ENCODE peak calls at places on chromosome 4, in seven cellular contexts. N is Peyer's patch, C is upper lobe of left lung, U is thoracic aorta, G is uterus, Y is type B pancreatic cell, O is coronary artery. V is an unnamed sample.

GRCh38 chr4:163556169-163556568 is 61.7 kb downstream of the TMA16 start:
- DNase-seq in N (no peak), C (no peak), U (no peak), G (no peak), Y (no peak), O (no peak), V (no peak)

GRCh38 chr4:142547974-142548373 is 298.1 kb downstream of the INPP4B start:
- DNase-seq in N (no peak), C (no peak), U (no peak), G (no peak), Y (no peak), O (no peak), V (no peak)

GRCh38 chr4:55358668-55359067 is 12.6 kb downstream of the SRD5A3 start:
- DNase-seq in N (no peak), C (no peak), U (no peak), G (peak), Y (no peak), O (no peak), V (no peak)

GRCh38 chr4:47031713-47032404 is 492 bp downstream of the GABRB1 start:
- DNase-seq in N (no peak), C (no peak), U (no peak), G (no peak), Y (no peak), O (no peak), V (no peak)

GRCh38 chr4:156815717-156816319 is 155.8 kb downstream of the PDGFC start:
- DNase-seq in N (no peak), C (no peak), U (no peak), G (no peak), Y (no peak), O (no peak), V (no peak)

GRCh38 chr4:15451181-15451865 is 18.4 kb upstream of the CC2D2A start:
- DNase-seq in N (no peak), C (no peak), U (no peak), G (no peak), Y (no peak), O (no peak), V (no peak)

GRCh38 chr4:17817027-17817426 is 6.2 kb downstream of the NCAPG start:
- DNase-seq in N (no peak), C (no peak), U (no peak), G (no peak), Y (no peak), O (no peak), V (no peak)

GRCh38 chr4:87843936-87844335 is 11.2 kb downstream of the MEPE start:
- DNase-seq in N (no peak), C (peak), U (no peak), G (no peak), Y (no peak), O (no peak), V (no peak)

GRCh38 chr4:172838943-172839342 is 329.7 kb upstream of the GALNT7 start:
- DNase-seq in N (no peak), C (no peak), U (no peak), G (no peak), Y (no peak), O (no peak), V (no peak)

GRCh38 chr4:123561525-123561924 is 164.9 kb downstream of the SPRY1 start:
- DNase-seq in N (no peak), C (no peak), U (no peak), G (no peak), Y (no peak), O (no peak), V (no peak)

GRCh38 chr4:87009095-87009648 is 74.4 kb downstream of the AFF1 start:
- DNase-seq in N (peak), C (peak), U (no peak), G (no peak), Y (no peak), O (no peak), V (no peak)

GRCh38 chr4:51842167-51842553 is 793 bp upstream of the DCUN1D4 start:
- DNase-seq in N (peak), C (no peak), U (peak), G (peak), Y (no peak), O (no peak), V (no peak)

GRCh38 chr4:6177587-6178197 is 22.7 kb downstream of the JAKMIP1 start:
- DNase-seq in N (peak), C (no peak), U (no peak), G (no peak), Y (no peak), O (no peak), V (no peak)

GRCh38 chr4:8189551-8190466 is 9.3 kb upstream of the SH3TC1 start:
- DNase-seq in N (no peak), C (no peak), U (no peak), G (no peak), Y (no peak), O (no peak), V (no peak)

GRCh38 chr4:41538017-41538733 is at the start of gene LIMCH1:
- DNase-seq in N (no peak), C (peak), U (peak), G (peak), Y (no peak), O (peak), V (no peak)

GRCh38 chr4:55020131-55020530 is 105.3 kb downstream of the KDR start:
- DNase-seq in N (no peak), C (no peak), U (no peak), G (no peak), Y (no peak), O (no peak), V (no peak)

GRCh38 chr4:39616651-39617050 is 22.0 kb downstream of the SMIM14 start:
- DNase-seq in N (no peak), C (no peak), U (no peak), G (no peak), Y (no peak), O (no peak), V (no peak)

GRCh38 chr4:854356-854755 is 28.4 kb upstream of the CPLX1 start:
- DNase-seq in N (no peak), C (no peak), U (no peak), G (no peak), Y (no peak), O (no peak), V (no peak)

GRCh38 chr4:80393246-80393969 is 57.9 kb downstream of the CFAP299 start:
- DNase-seq in N (no peak), C (no peak), U (no peak), G (no peak), Y (no peak), O (no peak), V (no peak)

GRCh38 chr4:8860892-8861575 is 10.6 kb downstream of the HMX1 start:
- DNase-seq in N (no peak), C (no peak), U (no peak), G (no peak), Y (no peak), O (no peak), V (no peak)

GRCh38 chr4:74311696-74312313 is 3.5 kb downstream of the EPGN start:
- DNase-seq in N (no peak), C (no peak), U (no peak), G (no peak), Y (no peak), O (no peak), V (no peak)

GRCh38 chr4:98546910-98547544 is 111.4 kb downstream of the TSPAN5 start:
- DNase-seq in N (no peak), C (no peak), U (no peak), G (peak), Y (no peak), O (no peak), V (no peak)

GRCh38 chr4:3791256-3791655 is 25.1 kb downstream of the ADRA2C start:
- DNase-seq in N (no peak), C (no peak), U (no peak), G (no peak), Y (no peak), O (no peak), V (no peak)

GRCh38 chr4:19329631-19330030 is 922.1 kb upstream of the SLIT2 start:
- DNase-seq in N (no peak), C (no peak), U (no peak), G (no peak), Y (no peak), O (no peak), V (no peak)

DNA sequence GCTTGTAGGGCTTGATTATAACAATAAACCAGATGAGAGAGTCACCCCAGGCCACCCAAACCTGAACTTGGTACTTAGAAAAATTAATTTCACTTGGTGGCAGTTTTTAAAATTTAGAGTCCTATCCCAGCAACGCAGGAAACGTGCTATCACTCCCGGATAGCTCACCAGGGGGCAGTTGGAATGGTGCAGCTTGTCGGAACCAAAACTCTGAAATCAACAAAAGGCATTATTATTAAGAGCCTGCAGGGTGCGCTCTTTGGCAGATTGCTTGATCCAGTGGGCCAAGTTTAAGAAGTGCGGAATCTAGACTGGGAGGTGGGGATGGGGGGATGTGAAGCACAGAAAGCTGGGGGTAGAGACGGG is 2.4 kb downstream of the FRAS1 start:
- DNase-seq in N (no peak), C (peak), U (peak), G (peak), Y (no peak), O (no peak), V (peak)
- TF ChIP-seq CTCF in N (no peak), C (peak), U (peak), G (peak), Y (peak), O (peak), V (peak)

DNA sequence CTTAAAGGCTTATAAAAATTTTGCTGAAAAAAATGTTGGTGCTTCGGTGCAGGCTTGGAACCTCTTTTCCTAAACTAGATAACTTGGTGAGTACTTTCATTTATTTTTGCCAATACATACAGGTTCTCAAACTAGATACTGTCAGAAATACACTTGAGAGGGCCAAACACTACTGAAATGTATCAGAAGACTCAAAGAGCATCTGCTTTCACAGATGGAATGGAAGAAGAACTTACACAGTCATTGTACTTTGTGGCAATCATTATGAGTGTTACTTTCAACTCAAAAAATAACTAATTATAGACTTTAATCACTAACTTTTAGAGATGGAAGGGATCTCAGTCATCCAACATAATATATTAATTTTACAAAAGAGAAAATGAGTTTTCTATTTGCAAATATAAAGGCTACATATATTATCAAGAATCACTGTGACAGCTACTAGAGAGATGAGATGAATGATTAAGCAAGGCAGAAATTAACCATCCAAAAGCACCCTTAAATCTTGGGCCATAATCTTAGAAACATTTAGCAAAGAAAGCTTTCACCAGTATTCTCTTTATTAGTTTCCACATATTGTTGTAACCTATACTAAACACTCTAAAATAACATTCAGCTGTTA is 1.0 kb downstream of the ENAM start:
- DNase-seq in N (no peak), C (no peak), U (no peak), G (no peak), Y (no peak), O (no peak), V (no peak)
- TF ChIP-seq CTCF in N (no peak), C (no peak), U (no peak), G (no peak), Y (no peak), O (no peak), V (no peak)

GRCh38 chr4:121421594-121421993 is 40.8 kb upstream of the QRFPR start:
- DNase-seq in N (no peak), C (no peak), U (no peak), G (no peak), Y (no peak), O (no peak), V (peak)
- TF ChIP-seq CTCF in N (no peak), C (peak), U (no peak), G (no peak), Y (peak), O (no peak), V (peak)

GRCh38 chr4:95215991-95216605 is 332.7 kb downstream of the UNC5C start:
- DNase-seq in N (no peak), C (no peak), U (no peak), G (no peak), Y (no peak), O (no peak), V (no peak)
- TF ChIP-seq CTCF in N (no peak), C (no peak), U (no peak), G (no peak), Y (no peak), O (no peak), V (no peak)

GRCh38 chr4:107519057-107519456 is 201.0 kb downstream of the PAPSS1 start:
- DNase-seq in N (no peak), C (no peak), U (no peak), G (no peak), Y (no peak), O (no peak), V (no peak)
- TF ChIP-seq CTCF in N (no peak), C (peak), U (peak), G (peak), Y (peak), O (no peak), V (peak)

DNA sequence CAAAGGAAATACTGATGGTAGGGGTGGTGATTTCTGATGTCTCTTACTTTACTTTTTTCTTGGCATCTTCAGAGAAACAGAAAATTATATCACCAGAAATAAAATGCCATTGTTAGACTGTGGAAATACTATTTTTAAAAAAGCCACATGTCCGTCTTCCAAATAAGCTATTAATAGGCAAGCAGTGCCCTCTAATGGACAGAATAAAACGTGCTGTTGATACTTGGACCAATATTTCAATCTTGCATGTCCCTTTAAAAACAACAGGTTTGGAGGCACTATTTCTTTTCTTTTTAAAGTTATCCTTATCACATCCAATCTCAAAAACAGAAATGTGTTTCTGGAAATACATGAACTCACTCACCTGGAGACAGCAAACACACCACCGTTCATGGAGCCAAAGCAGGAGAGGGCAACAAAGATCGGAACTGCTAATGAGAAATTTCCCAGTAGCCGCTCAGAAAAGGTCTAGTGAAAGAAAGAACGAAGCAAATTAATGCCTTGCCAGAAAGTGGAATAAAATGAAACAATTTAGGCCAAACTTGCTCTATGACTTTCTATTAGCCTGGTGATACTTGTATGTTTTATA is 59.2 kb downstream of the SLC7A11 start:
- DNase-seq in N (no peak), C (no peak), U (no peak), G (no peak), Y (no peak), O (no peak), V (no peak)
- TF ChIP-seq CTCF in N (peak), C (peak), U (peak), G (peak), Y (peak), O (peak), V (peak)

DNA sequence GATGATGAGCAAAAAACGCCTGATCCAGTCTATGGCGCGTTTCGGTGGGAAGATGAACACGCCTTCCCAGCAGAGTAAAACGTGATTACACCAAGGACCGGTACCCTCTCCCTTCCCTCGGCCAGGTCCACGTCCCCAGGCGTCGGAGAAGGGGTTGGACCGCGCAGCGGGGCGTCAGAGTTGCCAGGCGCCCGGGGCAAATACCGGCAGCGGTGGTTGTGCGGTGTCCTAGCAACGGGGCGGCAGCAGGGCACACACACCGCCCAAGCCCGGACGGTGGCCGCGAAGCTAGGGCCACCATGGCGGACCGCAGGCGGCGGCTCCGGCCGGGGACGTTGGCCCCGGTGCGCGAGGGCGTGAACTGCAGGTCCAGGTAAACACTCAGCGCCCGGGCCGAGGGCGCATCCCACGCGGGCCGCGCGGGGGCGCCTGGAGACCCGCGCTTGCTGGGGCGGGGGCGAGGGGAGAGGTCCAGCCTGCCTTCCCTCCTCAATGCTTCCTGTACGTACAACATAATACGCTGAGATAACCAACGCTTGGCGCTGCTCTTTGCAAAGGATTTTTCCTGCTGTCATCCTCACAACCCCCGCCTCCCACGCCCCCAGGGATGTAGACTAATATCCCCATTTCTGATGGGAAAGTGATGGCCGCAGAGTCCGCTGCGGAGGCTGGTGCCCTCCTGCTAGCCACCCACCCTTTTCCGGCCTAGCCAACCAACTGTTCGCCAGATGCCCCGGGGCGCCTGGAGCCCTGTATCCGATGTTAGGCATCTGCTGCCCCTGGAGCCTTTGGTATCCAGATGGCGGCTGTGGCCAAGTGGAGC is at the start of gene FAM47E:
- DNase-seq in N (no peak), C (peak), U (peak), G (peak), Y (peak), O (peak), V (peak)
- TF ChIP-seq CTCF in N (peak), C (peak), U (peak), G (peak), Y (peak), O (no peak), V (peak)